ENCODE peak calls at places on chromosome 6, in seven cellular contexts. F, L, K, A, T, P and E are unnamed samples. For H3K36me3 and H3K27me3, the result is how much of the 10 kb centered on the place peaks cover.

GRCh38 chr6:38502423-38502822 is 137.3 kb downstream of the BTBD9 start:
- DNase-seq in A (no peak), P (no peak), F (no peak), L (no peak), T (no peak), K (no peak), E (no peak)

GRCh38 chr6:127342296-127342945 is 988 bp downstream of the ECHDC1 start:
- DNase-seq in P (no peak), K (no peak), A (peak), L (peak), T (no peak), F (no peak), E (peak)

GRCh38 chr6:35146453-35146852 is 5.3 kb upstream of the TCP11 start:
- DNase-seq in A (peak), K (no peak), P (peak), L (peak), F (no peak), T (peak), E (peak)

GRCh38 chr6:45791181-45791580 is 224.5 kb downstream of the CLIC5 start:
- DNase-seq in A (no peak), P (no peak), T (no peak), K (no peak), F (no peak), L (no peak), E (no peak)

GRCh38 chr6:137313928-137314855 is 95.0 kb upstream of the IFNGR1 start:
- DNase-seq in T (peak), L (peak), A (peak), P (peak), K (no peak), F (peak), E (peak)

GRCh38 chr6:138374230-138374629 is 3.5 kb upstream of the SMIM28 start:
- DNase-seq in K (no peak), F (no peak), L (no peak), A (no peak), P (no peak), T (no peak), E (no peak)

GRCh38 chr6:142702501-142703460 is 242.2 kb downstream of the HIVEP2 start:
- DNase-seq in P (peak), T (peak), F (no peak), L (peak), A (peak), K (no peak), E (no peak)

GRCh38 chr6:133804263-133804662 is 84.7 kb upstream of the TCF21 start:
- DNase-seq in K (no peak), P (no peak), A (no peak), F (no peak), T (no peak), L (no peak), E (no peak)

GRCh38 chr6:12422848-12423247 is 132.7 kb downstream of the EDN1 start:
- DNase-seq in A (no peak), P (peak), F (no peak), K (no peak), L (no peak), T (no peak), E (no peak)

GRCh38 chr6:46281110-46281509 is 110.3 kb upstream of the ENPP5 start:
- DNase-seq in P (no peak), F (no peak), L (no peak), T (no peak), K (no peak), A (no peak), E (no peak)

GRCh38 chr6:85675030-85675819 is 32.5 kb upstream of the SYNCRIP start:
- DNase-seq in P (no peak), F (no peak), A (peak), L (no peak), K (no peak), T (peak), E (peak)

GRCh38 chr6:101079696-101080270 is 198.7 kb upstream of the ASCC3 start:
- DNase-seq in P (no peak), F (no peak), L (no peak), K (no peak), A (no peak), T (no peak), E (no peak)

GRCh38 chr6:79524065-79524464 is 13.2 kb downstream of the LCA5 start:
- DNase-seq in L (no peak), P (no peak), A (no peak), F (no peak), K (no peak), T (no peak), E (no peak)

GRCh38 chr6:97049254-97050004 is 124.9 kb downstream of the KLHL32 start:
- DNase-seq in F (no peak), L (no peak), K (no peak), T (no peak), A (no peak), P (no peak), E (no peak)

GRCh38 chr6:69719602-69720193 is 77.1 kb downstream of the LMBRD1 start:
- DNase-seq in P (no peak), T (no peak), L (no peak), A (peak), F (no peak), K (no peak), E (no peak)

GRCh38 chr6:137013031-137013430 is 31.7 kb downstream of the IL20RA start:
- DNase-seq in F (no peak), T (no peak), K (no peak), L (no peak), A (no peak), P (no peak), E (peak)

GRCh38 chr6:45132059-45132458 is 196.1 kb upstream of the RUNX2 start:
- DNase-seq in T (no peak), K (no peak), P (no peak), L (no peak), A (no peak), F (no peak), E (no peak)

GRCh38 chr6:111326563-111326962 is 156.5 kb downstream of the REV3L start:
- DNase-seq in K (no peak), A (no peak), T (no peak), P (no peak), L (no peak), F (no peak), E (no peak)

DNA sequence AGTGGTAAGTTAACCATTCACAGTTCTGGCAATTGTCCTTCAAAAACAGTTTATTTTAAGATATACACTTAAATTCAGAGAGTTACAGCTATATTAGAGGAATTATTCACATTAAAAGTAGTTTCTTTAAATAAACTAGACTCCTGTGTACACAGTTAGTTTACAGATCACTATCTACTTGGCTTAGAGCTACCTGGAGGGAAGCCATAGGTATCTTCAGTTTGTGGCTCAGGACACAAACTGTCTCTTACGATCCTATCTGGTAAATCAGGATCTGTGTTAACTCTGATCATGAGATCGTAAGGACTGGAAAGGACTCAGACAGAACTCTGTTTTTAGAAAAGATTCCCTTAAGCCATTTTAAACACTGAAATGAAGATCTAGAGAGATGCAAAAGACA is 160.9 kb downstream of the REV3L start:
- DNase-seq in F (no peak), K (no peak), L (no peak), A (no peak), P (no peak), T (no peak), E (no peak)
- H3K36me3 ChIP-seq in F (under half), K (half or more), L (under half), A (under half), P (half or more), T (under half), E (under half)

DNA sequence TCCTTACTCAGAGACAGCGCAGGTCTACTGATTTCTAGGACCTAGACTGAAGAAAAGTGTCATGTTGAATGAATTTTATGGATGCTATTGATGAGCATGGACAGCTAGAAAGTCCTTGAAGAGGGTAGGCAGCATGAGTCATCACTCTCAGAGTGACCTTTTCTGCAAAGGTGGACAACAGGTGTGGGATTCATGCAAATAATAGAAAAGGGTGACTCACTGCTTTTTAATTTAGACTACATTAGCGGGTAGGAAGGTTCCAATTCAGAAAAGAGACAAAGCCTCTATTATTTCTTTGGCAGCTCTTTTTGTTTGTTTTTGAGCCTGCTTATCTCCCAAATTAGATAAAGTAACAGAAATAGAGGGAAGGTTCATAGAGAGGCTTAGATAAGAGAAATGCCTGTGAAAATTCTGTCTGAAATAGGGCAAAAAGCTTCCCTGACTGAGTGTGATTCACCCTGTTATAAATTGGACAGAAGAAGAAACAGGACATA is 191.4 kb downstream of the TENT5A start:
- DNase-seq in A (no peak), L (no peak), P (no peak), K (no peak), T (no peak), F (no peak), E (no peak)
- H3K4me3 ChIP-seq in A (no peak), L (no peak), P (no peak), K (no peak), T (no peak), F (no peak), E (no peak)

DNA sequence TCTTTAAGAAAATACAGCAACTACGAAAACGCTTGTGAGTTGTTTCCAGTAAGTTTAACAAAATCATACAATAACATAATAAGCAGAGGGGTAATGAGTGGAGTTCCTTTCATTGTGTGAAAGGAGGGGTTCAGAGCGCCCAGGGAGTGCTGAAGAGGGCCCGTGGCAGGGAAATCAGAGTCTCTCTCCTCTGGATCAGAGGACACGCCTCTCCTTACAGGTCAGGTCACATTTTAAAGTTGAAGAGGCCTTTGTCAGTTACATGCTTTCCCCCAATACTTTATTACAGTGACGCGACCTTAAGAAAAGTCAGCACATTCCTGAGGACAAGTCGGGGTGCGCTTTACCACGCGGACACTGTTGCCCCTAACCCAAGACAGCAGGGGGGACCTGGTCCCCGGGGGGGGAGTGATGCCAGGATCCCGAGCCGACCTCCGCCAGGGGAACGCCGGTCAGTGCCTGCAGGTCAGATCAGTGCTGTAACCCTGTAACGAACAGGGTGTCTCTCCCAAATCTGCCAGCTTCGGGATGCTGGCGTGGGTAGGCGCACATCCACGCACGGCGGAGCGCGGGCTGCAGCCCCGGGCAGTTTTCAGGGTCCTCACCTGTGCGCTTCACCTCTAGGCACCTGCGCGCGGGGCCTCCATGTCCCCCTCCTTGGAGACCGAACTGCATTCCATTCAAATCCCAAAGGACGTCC is 848 bp downstream of the DACT2 start:
- DNase-seq in T (no peak), L (no peak), F (no peak), A (no peak), K (no peak), P (no peak), E (no peak)
- H3K27me3 ChIP-seq in T (under half), L (under half), F (under half), A (under half), K (half or more), P (under half), E (under half)

GRCh38 chr6:44113396-44113795 is 13.9 kb downstream of the MRPL14 start:
- DNase-seq in F (no peak), A (no peak), L (no peak), T (no peak), K (no peak), P (no peak), E (no peak)
- H3K36me3 ChIP-seq in F (under half), A (half or more), L (under half), T (under half), K (half or more), P (half or more), E (half or more)

DNA sequence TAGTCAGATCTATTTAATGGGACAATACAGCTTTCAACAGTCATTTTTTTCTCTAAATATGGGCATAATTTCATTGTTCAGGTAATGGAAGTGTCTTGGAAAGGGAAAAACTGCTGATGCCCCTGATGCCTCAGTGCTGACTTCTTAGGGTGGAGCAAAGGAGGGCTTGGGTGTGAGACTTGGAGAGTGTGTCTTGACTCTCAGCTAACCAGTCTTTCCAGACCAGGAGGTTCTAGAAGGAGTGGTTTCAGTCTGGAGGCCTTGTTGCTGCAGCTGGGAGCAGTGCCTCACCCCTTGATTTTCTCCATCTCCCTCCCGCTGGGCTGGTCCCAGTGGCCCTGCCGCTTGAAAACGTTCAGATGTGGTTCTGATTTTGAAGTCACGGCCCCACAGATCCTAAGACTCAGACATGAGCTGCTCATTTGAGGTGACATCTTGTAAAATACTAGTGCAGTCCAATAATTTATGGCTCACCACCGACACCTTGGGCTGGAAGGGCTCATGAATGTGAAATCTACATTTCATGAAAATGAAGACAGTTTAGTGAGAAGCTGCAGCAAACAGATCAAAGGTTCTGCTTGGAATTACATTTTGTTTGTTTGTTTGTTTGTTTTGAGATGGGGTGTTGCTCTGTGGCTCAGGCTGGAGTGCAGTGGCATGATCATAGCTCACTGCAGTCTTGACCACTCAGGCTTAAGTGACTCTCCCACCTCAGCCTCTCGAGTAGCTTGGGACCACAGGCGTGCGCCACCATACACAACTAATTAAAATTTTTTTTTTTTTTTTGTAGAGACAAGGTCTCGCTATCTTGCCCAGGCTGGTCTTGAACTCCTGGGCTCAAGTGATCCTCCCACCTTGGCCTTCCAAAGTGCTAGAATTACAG is 5.6 kb downstream of the DSP start:
- DNase-seq in F (no peak), P (no peak), A (peak), K (no peak), L (no peak), T (no peak), E (no peak)
- H3K4me3 ChIP-seq in F (no peak), P (no peak), A (no peak), K (no peak), L (no peak), T (peak), E (no peak)

DNA sequence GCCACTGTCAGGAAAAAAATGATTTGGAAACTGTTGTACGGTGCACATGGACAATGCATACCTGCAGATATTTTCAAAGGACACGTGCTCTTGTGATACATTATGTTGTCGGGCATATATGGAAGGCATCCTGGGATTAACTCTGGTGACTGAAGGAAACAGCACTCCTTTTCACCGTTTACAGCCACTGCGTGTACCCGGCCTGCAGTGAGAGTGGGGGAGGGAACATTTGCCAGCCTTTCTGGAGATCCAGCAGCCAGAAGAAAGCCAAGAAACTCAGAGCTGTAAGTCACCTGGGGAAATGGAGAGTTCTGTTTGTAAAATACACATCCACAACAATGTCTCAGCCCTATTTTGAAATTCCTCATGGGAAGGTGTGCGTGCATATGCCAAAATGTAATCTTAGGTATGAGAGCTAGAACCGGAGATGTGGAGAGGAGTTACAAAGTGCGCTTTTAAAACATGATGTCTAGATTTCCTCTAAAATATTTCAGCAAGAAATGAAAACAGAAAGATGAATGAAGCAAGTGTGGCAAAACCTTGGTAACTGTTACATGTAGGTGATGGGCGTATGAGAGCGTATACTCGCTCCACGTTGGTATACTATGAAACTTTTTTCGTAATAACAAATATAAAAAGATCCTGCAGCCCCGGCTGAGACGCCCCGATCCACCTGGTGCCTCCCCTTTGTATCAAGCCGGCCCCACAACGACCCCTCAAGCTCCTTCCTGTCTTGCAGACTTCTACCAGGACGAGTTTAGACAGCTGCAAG is 8.6 kb upstream of the FOXF2 start:
- DNase-seq in F (no peak), T (no peak), K (no peak), P (no peak), L (no peak), A (no peak), E (no peak)
- H3K27me3 ChIP-seq in F (under half), T (half or more), K (half or more), P (half or more), L (under half), A (half or more), E (under half)

GRCh38 chr6:109473120-109473519 is 9.9 kb downstream of the ZBTB24 start:
- DNase-seq in P (no peak), K (no peak), T (no peak), L (no peak), A (no peak), F (no peak), E (no peak)
- H3K36me3 ChIP-seq in P (half or more), K (half or more), T (under half), L (under half), A (half or more), F (half or more), E (half or more)

GRCh38 chr6:7169296-7169721 is 61.5 kb downstream of the RREB1 start:
- DNase-seq in L (no peak), K (no peak), P (peak), F (no peak), T (no peak), A (no peak), E (no peak)

GRCh38 chr6:7171733-7172132 is 64.0 kb downstream of the RREB1 start:
- DNase-seq in F (no peak), T (no peak), L (no peak), K (no peak), A (no peak), P (no peak), E (no peak)

GRCh38 chr6:7170117-7170732 is 62.5 kb downstream of the RREB1 start:
- DNase-seq in F (no peak), P (no peak), T (no peak), L (no peak), K (no peak), A (peak), E (no peak)

GRCh38 chr6:7172605-7173185 is 64.9 kb downstream of the RREB1 start:
- DNase-seq in L (no peak), T (no peak), F (no peak), P (peak), K (no peak), A (peak), E (peak)

GRCh38 chr6:7171119-7171518 is 63.4 kb downstream of the RREB1 start:
- DNase-seq in T (peak), K (no peak), F (no peak), P (no peak), A (peak), L (no peak), E (no peak)
- H3K4me3 ChIP-seq in T (peak), K (no peak), F (no peak), P (no peak), A (no peak), L (no peak), E (no peak)